ENCODE peak calls at places on chromosomes 7 and 10, in five cellular contexts. One of them, this sample, is unnamed.

GRCh38 chr7:11726251-11727155 is 105.5 kb downstream of the THSD7A start:
- DNase-seq in K562: no peak
- DNase-seq in HepG2: no peak
- DNase-seq in A549: no peak
- DNase-seq in GM12878: no peak
- DNase-seq in this sample: no peak

GRCh38 chr7:97871659-97872024 is 566 bp downstream of the ASNS start:
- DNase-seq in HepG2: no peak
- DNase-seq in A549: no peak
- DNase-seq in GM12878: peak; percentile 1
- DNase-seq in K562: peak; percentile 45
- DNase-seq in this sample: peak; percentile 59

GRCh38 chr10:43135064-43135463 is 3.2 kb upstream of the CSGALNACT2 start:
- DNase-seq in GM12878: no peak
- DNase-seq in K562: no peak
- DNase-seq in A549: no peak
- DNase-seq in HepG2: no peak
- DNase-seq in this sample: no peak

GRCh38 chr7:55307123-55307916 is 57.8 kb upstream of the LANCL2 start:
- DNase-seq in K562: no peak
- DNase-seq in HepG2: no peak
- DNase-seq in A549: no peak
- DNase-seq in GM12878: no peak
- DNase-seq in this sample: peak; percentile 51

GRCh38 chr10:53786236-53786635 is 1013.7 kb upstream of the MBL2 start:
- DNase-seq in A549: no peak
- DNase-seq in HepG2: peak; percentile 2
- DNase-seq in GM12878: no peak
- DNase-seq in K562: peak; percentile 12
- DNase-seq in this sample: peak; percentile 84

GRCh38 chr10:50605280-50606270 is 18.2 kb downstream of the SGMS1 start:
- DNase-seq in K562: no peak
- DNase-seq in A549: peak; percentile 24
- DNase-seq in HepG2: peak; percentile 75
- DNase-seq in GM12878: no peak
- DNase-seq in this sample: no peak

GRCh38 chr10:33412261-33413092 is 78.0 kb upstream of the NRP1 start:
- DNase-seq in HepG2: no peak
- DNase-seq in GM12878: no peak
- DNase-seq in A549: no peak
- DNase-seq in K562: no peak
- DNase-seq in this sample: no peak

GRCh38 chr10:6950133-6950532 is 370.1 kb upstream of the PRKCQ start:
- DNase-seq in HepG2: no peak
- DNase-seq in GM12878: no peak
- DNase-seq in K562: no peak
- DNase-seq in A549: no peak
- DNase-seq in this sample: no peak

GRCh38 chr10:73183882-73184281 is 16.0 kb downstream of the FAM149B1 start:
- DNase-seq in K562: no peak
- DNase-seq in HepG2: no peak
- DNase-seq in GM12878: no peak
- DNase-seq in A549: no peak
- DNase-seq in this sample: no peak

GRCh38 chr10:28181478-28182096 is 121.3 kb downstream of the MPP7 start:
- DNase-seq in GM12878: no peak
- DNase-seq in A549: no peak
- DNase-seq in K562: no peak
- DNase-seq in HepG2: no peak
- DNase-seq in this sample: no peak

GRCh38 chr10:132321726-132322125 is 10.3 kb upstream of the LRRC27 start:
- DNase-seq in A549: no peak
- DNase-seq in GM12878: no peak
- DNase-seq in HepG2: no peak
- DNase-seq in K562: no peak
- DNase-seq in this sample: no peak

GRCh38 chr10:62614389-62615157 is 189.9 kb upstream of the ADO start:
- DNase-seq in GM12878: peak; percentile 82
- DNase-seq in K562: no peak
- DNase-seq in HepG2: no peak
- DNase-seq in A549: no peak
- DNase-seq in this sample: no peak

GRCh38 chr7:144024213-144024612 is 24.1 kb downstream of the OR6B1 start:
- DNase-seq in A549: no peak
- DNase-seq in HepG2: no peak
- DNase-seq in GM12878: no peak
- DNase-seq in K562: no peak
- DNase-seq in this sample: no peak

GRCh38 chr7:133572087-133572486 is 319.2 kb downstream of the EXOC4 start:
- DNase-seq in K562: no peak
- DNase-seq in GM12878: no peak
- DNase-seq in A549: no peak
- DNase-seq in HepG2: no peak
- DNase-seq in this sample: no peak

GRCh38 chr10:132521466-132522102 is 16.0 kb upstream of the INPP5A start:
- DNase-seq in HepG2: no peak
- DNase-seq in GM12878: no peak
- DNase-seq in A549: no peak
- DNase-seq in K562: no peak
- DNase-seq in this sample: no peak

GRCh38 chr7:143002106-143002505 is 24.8 kb downstream of the OR9A2 start:
- DNase-seq in K562: no peak
- DNase-seq in GM12878: no peak
- DNase-seq in A549: peak; percentile 34
- DNase-seq in HepG2: no peak
- DNase-seq in this sample: peak; percentile 42

GRCh38 chr7:42237162-42237821 is at the start of gene GLI3:
- DNase-seq in HepG2: no peak
- DNase-seq in GM12878: no peak
- DNase-seq in A549: peak; percentile 60
- DNase-seq in K562: peak; percentile 66
- DNase-seq in this sample: peak; percentile 93

GRCh38 chr10:55641601-55642000 is 719.5 kb downstream of the ZWINT start:
- DNase-seq in GM12878: no peak
- DNase-seq in HepG2: no peak
- DNase-seq in A549: no peak
- DNase-seq in K562: no peak
- DNase-seq in this sample: no peak

GRCh38 chr10:117007080-117007479 is 2.1 kb upstream of the SHTN1 start:
- DNase-seq in A549: peak; percentile 58
- DNase-seq in GM12878: no peak
- DNase-seq in HepG2: peak; percentile 25
- DNase-seq in K562: peak; percentile 23
- DNase-seq in this sample: no peak

GRCh38 chr10:117003336-117003735 is 1.7 kb downstream of the SHTN1 start:
- DNase-seq in HepG2: peak; percentile 81
- DNase-seq in K562: no peak
- DNase-seq in A549: no peak
- DNase-seq in GM12878: no peak
- DNase-seq in this sample: no peak

GRCh38 chr10:117004238-117004626 is 755 bp downstream of the SHTN1 start:
- DNase-seq in A549: no peak
- DNase-seq in GM12878: no peak
- DNase-seq in K562: no peak
- DNase-seq in HepG2: no peak
- DNase-seq in this sample: no peak

GRCh38 chr10:117004627-117005453 is at the start of gene SHTN1:
- DNase-seq in K562: peak; percentile 69
- DNase-seq in HepG2: peak; percentile 70
- DNase-seq in A549: peak; percentile 75
- DNase-seq in GM12878: no peak
- DNase-seq in this sample: peak; percentile 72

GRCh38 chr10:117005454-117006055 is 568 bp upstream of the SHTN1 start:
- DNase-seq in A549: peak; percentile 55
- DNase-seq in K562: peak; percentile 25
- DNase-seq in HepG2: peak; percentile 37
- DNase-seq in GM12878: no peak
- DNase-seq in this sample: peak; percentile 77
- TF ChIP-seq JUNB in A549: no peak
- TF ChIP-seq JUNB in K562: no peak
- TF ChIP-seq JUNB in HepG2: no peak
- TF ChIP-seq JUNB in GM12878: no peak
- TF ChIP-seq JUNB in this sample: no peak

DNA sequence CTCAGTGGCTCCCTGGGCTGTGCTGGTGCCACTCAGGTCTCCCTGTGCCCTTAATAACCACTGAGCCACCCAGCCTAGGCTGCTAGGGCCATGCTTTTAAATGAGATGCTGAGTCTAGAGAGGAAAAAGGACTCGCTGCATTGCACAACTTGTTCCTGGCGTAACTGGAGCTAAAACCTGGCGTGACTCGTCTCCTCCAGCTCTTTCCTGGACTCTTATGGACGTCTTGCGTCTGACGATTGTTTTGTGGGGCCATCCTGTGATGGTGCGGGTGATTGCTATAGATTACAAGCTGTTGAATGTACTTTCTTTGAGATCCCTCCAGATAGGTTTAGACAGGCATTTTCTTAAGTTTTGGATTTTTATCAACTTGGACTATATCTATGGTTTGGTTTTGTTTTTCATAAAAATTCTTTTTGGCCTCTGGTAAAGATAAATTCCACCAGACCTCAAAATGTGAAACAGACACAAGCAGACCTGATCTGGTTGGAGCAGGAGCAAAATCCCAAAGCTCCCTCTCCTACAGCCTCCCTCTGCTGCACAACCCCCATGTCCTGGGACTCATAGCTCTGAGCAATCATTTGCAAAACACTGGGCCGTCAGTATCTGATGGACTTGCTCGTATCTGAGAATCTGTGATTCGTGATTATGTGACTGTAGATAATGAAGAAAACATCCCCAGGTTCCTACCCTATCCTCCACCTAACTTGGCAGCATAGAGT is 230.3 kb downstream of the ARHGAP12 start:
- DNase-seq in K562: no peak
- DNase-seq in A549: no peak
- DNase-seq in GM12878: no peak
- DNase-seq in HepG2: no peak
- DNase-seq in this sample: no peak
- TF ChIP-seq JUNB in K562: no peak
- TF ChIP-seq JUNB in A549: no peak
- TF ChIP-seq JUNB in GM12878: no peak
- TF ChIP-seq JUNB in HepG2: no peak
- TF ChIP-seq JUNB in this sample: no peak

DNA sequence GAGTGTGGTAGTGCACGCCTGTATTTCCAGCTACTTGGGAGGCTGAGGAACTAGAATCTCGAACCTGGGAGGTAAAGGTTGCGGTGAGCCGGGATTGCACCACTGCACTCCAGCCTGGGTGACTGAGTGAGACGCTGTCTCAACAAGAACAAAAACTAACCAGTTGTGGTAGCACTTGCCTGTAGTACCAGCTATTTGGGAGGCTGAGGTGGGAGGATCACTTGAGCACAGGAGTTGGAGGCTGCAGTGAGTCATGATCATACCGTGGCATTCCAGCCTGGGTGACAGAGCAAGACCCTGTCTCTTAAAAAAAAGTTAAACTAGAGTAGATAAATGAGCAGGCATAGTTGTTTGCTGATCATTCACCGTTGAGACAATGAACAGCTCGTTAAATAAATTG is 48.9 kb downstream of the CUX1 start:
- DNase-seq in GM12878: no peak
- DNase-seq in HepG2: no peak
- DNase-seq in K562: no peak
- DNase-seq in A549: no peak
- DNase-seq in this sample: no peak
- TF ChIP-seq JUNB in GM12878: no peak
- TF ChIP-seq JUNB in HepG2: no peak
- TF ChIP-seq JUNB in K562: no peak
- TF ChIP-seq JUNB in A549: no peak
- TF ChIP-seq JUNB in this sample: no peak

GRCh38 chr7:15015545-15016314 is 113.2 kb upstream of the DGKB start:
- DNase-seq in A549: peak; percentile 26
- DNase-seq in GM12878: peak; percentile 5
- DNase-seq in K562: peak; percentile 23
- DNase-seq in HepG2: peak; percentile 75
- DNase-seq in this sample: peak; percentile 91
- TF ChIP-seq JUNB in A549: no peak
- TF ChIP-seq JUNB in GM12878: no peak
- TF ChIP-seq JUNB in K562: no peak
- TF ChIP-seq JUNB in HepG2: no peak
- TF ChIP-seq JUNB in this sample: no peak

DNA sequence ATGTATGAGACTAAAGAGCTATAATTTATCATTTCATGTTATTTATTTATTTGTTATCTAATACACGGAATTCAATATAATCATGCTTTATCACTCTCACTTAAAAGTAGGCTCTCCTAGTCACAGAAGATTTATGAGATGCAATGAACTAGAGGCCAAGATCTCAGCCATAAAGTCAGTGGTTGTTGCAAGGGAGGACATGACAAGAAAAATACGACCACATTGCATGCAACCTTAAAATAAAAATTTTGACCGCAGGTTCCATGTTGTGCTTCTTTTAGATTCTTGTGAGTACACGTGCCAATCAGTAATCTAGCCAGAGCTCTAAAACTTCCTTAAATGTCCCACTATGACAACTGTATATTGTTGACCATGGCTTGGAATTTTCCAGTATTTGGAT is 75.9 kb upstream of the SP8 start:
- DNase-seq in A549: no peak
- DNase-seq in GM12878: no peak
- DNase-seq in HepG2: no peak
- DNase-seq in K562: no peak
- DNase-seq in this sample: no peak
- TF ChIP-seq JUNB in A549: no peak
- TF ChIP-seq JUNB in GM12878: no peak
- TF ChIP-seq JUNB in HepG2: no peak
- TF ChIP-seq JUNB in K562: no peak
- TF ChIP-seq JUNB in this sample: no peak

GRCh38 chr7:22445140-22445722 is 54.8 kb downstream of the STEAP1B start:
- DNase-seq in A549: no peak
- DNase-seq in HepG2: no peak
- DNase-seq in K562: no peak
- DNase-seq in GM12878: no peak
- DNase-seq in this sample: peak; percentile 36

GRCh38 chr7:22445871-22446270 is 54.1 kb downstream of the STEAP1B start:
- DNase-seq in K562: no peak
- DNase-seq in A549: no peak
- DNase-seq in GM12878: no peak
- DNase-seq in HepG2: no peak
- DNase-seq in this sample: no peak

GRCh38 chr7:22444181-22444966 is 55.6 kb downstream of the STEAP1B start:
- DNase-seq in HepG2: peak; percentile 95
- DNase-seq in K562: no peak
- DNase-seq in GM12878: no peak
- DNase-seq in A549: no peak
- DNase-seq in this sample: no peak

GRCh38 chr7:22447008-22447407 is 53.0 kb downstream of the STEAP1B start:
- DNase-seq in HepG2: no peak
- DNase-seq in A549: no peak
- DNase-seq in K562: no peak
- DNase-seq in GM12878: no peak
- DNase-seq in this sample: no peak

DNA sequence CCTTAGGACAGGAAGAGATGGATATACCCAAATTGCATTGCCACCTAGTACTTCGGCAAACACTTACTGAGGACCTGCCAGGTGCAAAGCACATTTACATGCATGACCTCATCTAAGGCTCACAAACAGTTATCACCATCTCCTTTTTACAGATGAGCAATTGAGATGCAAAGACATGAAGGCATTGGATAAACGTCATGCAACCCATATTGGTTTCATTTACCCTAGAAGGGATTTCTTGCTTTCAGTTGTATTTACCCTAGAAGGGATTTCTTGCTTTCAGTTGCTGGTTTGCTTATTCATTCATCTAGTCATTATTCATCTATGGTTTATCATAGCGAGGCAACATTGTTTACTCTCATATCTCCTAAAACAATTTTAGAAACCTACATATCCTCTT is 52.2 kb downstream of the STEAP1B start:
- DNase-seq in A549: no peak
- DNase-seq in GM12878: peak; percentile 88
- DNase-seq in HepG2: no peak
- DNase-seq in K562: no peak
- DNase-seq in this sample: no peak
- TF ChIP-seq JUNB in A549: no peak
- TF ChIP-seq JUNB in GM12878: peak; percentile 95
- TF ChIP-seq JUNB in HepG2: no peak
- TF ChIP-seq JUNB in K562: no peak
- TF ChIP-seq JUNB in this sample: no peak

This sample was measured in GM23338.